ENCODE peak calls at places on chromosomes 5 and 9, in four cellular contexts. P, N, M and E are unnamed samples.

GRCh38 chr5:77449277-77449676 is 42.8 kb downstream of the WDR41 start:
- DNase-seq in P (no peak), N (no peak), M (peak), E (no peak)

GRCh38 chr9:128607642-128608350 is 48.9 kb downstream of the DYNC2I2 start:
- DNase-seq in P (no peak), N (no peak), M (no peak), E (no peak)

GRCh38 chr5:106288977-106289376 is 1381.8 kb downstream of the EFNA5 start:
- DNase-seq in P (no peak), N (no peak), M (no peak), E (no peak)

GRCh38 chr5:399296-400281 is 43.4 kb upstream of the EXOC3 start:
- DNase-seq in P (peak), N (peak), M (no peak), E (peak)

GRCh38 chr5:142860291-142860690 is 90.1 kb downstream of the ARHGAP26 start:
- DNase-seq in P (no peak), N (no peak), M (no peak), E (peak)

GRCh38 chr5:169521366-169521983 is 62.1 kb upstream of the SPDL1 start:
- DNase-seq in P (no peak), N (no peak), M (no peak), E (no peak)

GRCh38 chr5:60228676-60229075 is 335.1 kb upstream of the PDE4D start:
- DNase-seq in P (no peak), N (no peak), M (no peak), E (no peak)

GRCh38 chr5:10073705-10074104 is 176.0 kb downstream of the ATPSCKMT start:
- DNase-seq in P (no peak), N (no peak), M (no peak), E (no peak)

GRCh38 chr5:168579987-168580508 is 880 bp upstream of the PANK3 start:
- DNase-seq in P (no peak), N (no peak), M (no peak), E (no peak)

GRCh38 chr9:123749580-123750202 is 180.2 kb downstream of the DENND1A start:
- DNase-seq in P (peak), N (peak), M (peak), E (peak)

GRCh38 chr9:116267021-116267420 is 113.4 kb downstream of the PAPPA start:
- DNase-seq in P (no peak), N (no peak), M (no peak), E (no peak)

GRCh38 chr5:133247881-133248642 is 196.2 kb downstream of the HSPA4 start:
- DNase-seq in P (no peak), N (no peak), M (peak), E (no peak)

GRCh38 chr5:103358305-103358996 is 99.9 kb downstream of the MACIR start:
- DNase-seq in P (no peak), N (no peak), M (no peak), E (no peak)

GRCh38 chr5:31768046-31768445 is 129.1 kb downstream of the PDZD2 start:
- DNase-seq in P (no peak), N (no peak), M (no peak), E (no peak)

GRCh38 chr5:997001-997474 is 11.6 kb upstream of the NKD2 start:
- DNase-seq in P (no peak), N (no peak), M (peak), E (no peak)

DNA sequence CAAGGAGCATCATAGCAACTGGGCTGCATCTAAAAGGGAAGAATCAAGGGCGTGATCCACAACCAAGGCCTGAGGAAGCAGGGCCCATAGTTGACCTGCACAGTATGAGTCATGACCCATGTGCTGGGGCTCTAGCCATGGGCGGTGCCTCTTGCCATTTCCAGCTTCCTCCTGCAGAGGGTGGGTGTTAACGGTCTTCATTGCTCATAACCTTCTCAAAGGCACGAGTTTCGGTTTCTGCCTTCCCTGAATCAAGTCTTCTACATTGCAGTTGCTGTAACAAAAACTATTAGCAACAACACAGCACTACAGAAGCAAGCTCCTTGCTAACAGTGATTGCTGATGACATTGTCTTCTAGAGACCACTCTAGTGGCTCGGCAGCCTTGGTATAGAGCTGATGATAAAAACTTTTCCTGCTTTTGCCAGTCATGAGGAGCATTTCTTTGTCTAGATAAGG is 66.9 kb downstream of the CTSL start:
- DNase-seq in P (peak), N (no peak), M (peak), E (peak)
- TF ChIP-seq SPI1 in P (peak), N (no peak), M (no peak), E (no peak)

DNA sequence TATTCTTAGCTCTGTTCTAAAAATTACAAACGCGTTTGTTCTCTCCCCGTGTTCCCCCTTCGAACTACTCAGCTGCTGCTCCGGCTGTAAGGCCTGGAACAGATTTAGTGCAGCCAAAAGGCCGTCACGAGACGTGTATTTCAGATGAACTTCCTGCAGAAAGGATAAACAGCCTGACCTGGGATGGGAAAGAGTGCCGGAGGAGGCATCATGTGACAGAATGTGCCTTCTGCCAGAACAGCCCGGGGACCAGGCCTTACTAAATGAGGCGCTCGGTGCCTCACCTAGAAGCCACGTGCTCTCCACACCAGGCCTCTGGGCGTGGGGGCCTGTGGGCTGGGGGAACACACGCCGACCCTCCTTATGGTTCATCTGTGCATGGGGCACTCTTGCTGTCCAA is 94.7 kb downstream of the PPARGC1B start:
- DNase-seq in P (no peak), N (no peak), M (no peak), E (no peak)
- TF ChIP-seq POLR2AphosphoS5 in P (no peak), N (no peak), M (no peak), E (no peak)

DNA sequence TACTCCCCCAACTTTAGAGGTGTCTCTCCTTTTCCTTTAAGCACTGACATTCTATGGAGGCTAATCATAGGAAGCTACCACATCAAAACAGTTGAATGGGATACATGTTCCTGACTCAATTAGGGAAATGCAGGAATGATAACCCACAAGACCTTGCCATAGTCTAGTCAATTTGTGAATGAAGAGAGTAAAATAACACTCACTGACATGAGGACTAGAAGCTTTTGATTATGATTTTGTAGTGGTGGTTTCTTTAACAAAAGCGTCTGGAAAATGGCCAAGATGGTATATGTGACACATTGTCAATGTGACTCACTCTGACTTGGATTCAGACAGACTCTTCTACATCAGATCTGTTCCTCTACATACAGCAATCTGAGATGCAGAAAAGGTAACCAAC is 13.7 kb upstream of the PRELID2 start:
- DNase-seq in P (no peak), N (no peak), M (peak), E (no peak)
- TF ChIP-seq SPI1 in P (no peak), N (no peak), M (no peak), E (no peak)

DNA sequence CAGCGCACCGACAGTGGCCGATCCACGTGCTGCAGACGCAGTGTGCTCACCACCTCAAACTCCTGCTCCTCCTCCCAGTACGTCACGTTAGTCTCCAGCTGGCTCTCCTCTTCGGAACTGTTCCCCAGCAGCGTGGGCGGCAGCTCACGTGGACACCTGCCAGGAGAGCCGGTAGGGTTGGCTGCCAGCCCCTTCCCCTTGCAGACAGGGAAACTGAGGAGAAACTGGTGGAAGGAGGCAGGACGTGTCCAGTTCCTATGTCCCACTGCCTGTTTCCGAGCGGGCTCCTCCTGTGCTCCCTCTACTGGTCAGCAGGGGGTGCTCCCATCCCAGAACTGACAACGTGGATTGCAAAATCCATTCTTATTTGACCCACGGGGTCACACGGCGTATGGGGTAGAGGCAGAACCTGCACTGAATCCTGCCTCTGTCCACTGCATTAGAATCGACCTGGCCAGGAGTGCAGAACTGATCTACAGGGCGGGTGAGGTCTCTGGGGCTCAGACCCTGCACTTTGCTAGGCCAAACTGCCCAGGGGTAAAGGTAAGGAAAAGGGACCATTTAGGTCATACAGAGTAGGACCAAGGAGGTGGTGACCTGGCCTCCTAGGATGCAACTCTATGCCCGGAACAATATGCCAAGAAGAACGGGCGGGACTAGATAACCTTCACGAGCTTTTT is 25.7 kb downstream of the PDGFRB start:
- DNase-seq in P (no peak), N (peak), M (peak), E (peak)
- TF ChIP-seq POLR2AphosphoS5 in P (no peak), N (no peak), M (no peak), E (no peak)

DNA sequence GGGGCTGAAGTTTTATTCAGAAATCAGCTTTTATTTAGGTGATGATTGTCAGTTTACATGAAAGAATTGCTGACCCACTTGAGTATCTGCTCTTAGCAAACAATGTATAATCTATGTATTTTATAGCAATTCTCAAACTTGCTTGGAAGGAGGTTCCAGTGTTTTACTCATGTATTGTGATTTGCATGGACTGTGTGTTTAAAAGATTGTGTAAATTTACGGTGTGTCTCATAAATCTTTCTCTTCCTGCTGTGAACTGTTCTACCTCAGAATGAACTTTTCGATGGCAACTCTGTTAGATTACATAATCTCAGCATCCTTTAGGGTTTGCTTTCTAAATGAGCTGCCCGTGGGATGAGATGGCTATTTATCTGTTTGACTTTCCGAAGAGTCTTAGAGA is 122.5 kb downstream of the MEF2C start:
- DNase-seq in P (no peak), N (no peak), M (no peak), E (no peak)
- TF ChIP-seq SPI1 in P (no peak), N (no peak), M (no peak), E (no peak)

DNA sequence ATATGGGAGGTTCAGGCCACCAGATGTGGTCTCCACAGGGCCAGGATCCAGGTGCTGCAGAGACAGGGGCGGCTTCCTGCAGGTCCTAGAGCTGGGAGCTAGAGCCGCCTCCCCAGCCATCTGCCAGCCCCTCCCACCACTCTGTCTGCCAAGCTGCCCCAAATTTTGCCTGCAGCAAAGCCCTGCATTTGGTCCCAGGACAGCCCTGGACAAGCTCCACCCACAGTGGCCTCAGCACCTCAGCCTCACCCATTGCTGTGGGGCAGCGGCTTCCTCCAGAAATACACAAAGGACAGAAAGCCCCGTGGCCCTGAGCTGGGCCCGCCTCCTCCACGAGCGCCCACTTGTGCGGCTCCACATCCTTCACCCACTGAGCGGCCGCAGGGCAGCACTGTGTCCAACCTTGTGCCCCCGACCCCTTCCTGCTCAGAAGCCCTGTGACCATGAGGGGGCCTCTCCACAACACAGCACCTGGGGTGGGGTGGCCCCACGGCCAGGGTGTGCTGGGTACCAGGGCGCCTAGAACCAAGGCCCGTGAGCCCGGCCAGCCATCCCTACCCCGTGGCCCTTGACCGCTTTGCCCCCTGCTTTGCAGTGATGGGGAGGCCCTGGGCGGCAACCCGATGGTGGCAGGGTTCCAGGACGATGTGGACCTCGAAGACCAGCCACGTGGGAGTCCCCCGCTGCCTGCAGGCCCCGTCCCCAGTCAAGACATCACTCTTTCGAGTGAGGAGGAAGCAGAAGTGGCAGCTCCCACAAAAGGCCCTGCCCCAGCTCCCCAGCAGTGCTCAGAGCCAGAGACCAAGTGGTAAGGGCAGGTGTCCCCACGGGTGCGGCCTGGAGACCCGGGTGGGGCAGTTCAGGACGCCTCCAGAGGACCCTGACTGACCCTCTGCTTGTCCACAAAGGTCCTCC is 3.7 kb upstream of the AJM1 start:
- DNase-seq in P (no peak), N (no peak), M (no peak), E (no peak)
- TF ChIP-seq POLR2AphosphoS5 in P (no peak), N (no peak), M (no peak), E (no peak)

DNA sequence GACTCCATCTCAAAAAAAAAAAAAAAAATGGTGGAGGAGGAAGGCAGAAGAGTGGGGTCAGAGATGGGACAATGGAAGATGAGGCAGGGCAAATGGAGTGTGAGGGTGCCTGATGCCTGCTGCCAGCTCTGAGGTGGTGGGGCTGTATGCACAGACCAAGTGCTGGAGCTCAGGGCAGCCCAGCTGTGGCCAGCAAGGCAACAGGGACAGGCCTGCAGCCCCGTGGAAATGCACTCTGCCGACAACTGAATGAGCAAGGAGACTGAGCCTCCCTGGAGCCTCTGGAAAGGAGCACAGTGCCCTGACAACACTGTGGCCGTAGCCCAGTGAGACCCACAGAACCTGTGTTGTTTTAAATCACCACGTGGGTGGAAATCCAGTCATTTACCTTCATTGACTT is 22.9 kb upstream of the SMIM32 start:
- DNase-seq in P (no peak), N (no peak), M (no peak), E (no peak)
- TF ChIP-seq SPI1 in P (no peak), N (no peak), M (no peak), E (no peak)